ENCODE peak calls at places on chromosomes 11 and 22, in six cellular contexts. T is AG04449; K is heart right ventricle; O is fibroblast of lung; U is activated CD4-positive, alpha-beta T cell treated with anti-CD3 and anti-CD28 coated beads, Interleukin-2, amount 50 U/mL, for 1 hour; J is ELF-1. E is an unnamed sample.
A peak's percentile ranks its signal among the peaks of the same experiment; 100 is the strongest.

GRCh38 chr11:23569547-23569946 is 709.3 kb upstream of the CCDC179 start:
- DNase-seq in K (no peak), T (no peak), U (no peak), J (no peak), O (no peak), E (no peak)

GRCh38 chr22:25497269-25497668 is 67.2 kb upstream of the GRK3 start:
- DNase-seq in U (no peak), K (no peak), O (peak; percentile 46), T (no peak), J (no peak), E (peak; percentile 49)

GRCh38 chr11:86244063-86244521 is 461 bp upstream of the EED start:
- DNase-seq in U (peak; percentile 85), J (peak; percentile 92), T (no peak), K (peak; percentile 86), O (peak; percentile 84), E (peak; percentile 90)

GRCh38 chr11:123409456-123409801 is 20.6 kb upstream of the GRAMD1B start:
- DNase-seq in O (no peak), U (no peak), K (no peak), J (no peak), T (no peak), E (no peak)

GRCh38 chr11:7927635-7928034 is 3.4 kb downstream of the OR10A6 start:
- DNase-seq in O (no peak), T (no peak), J (no peak), U (no peak), K (no peak), E (peak; percentile 17)

GRCh38 chr11:18452927-18453326 is 2.7 kb upstream of the LDHAL6A start:
- DNase-seq in T (no peak), J (no peak), K (no peak), O (peak; percentile 28), U (no peak), E (no peak)

GRCh38 chr11:72119188-72119587 is 6.7 kb upstream of the ANAPC15 start:
- DNase-seq in U (no peak), T (no peak), J (no peak), O (no peak), K (no peak), E (no peak)

GRCh38 chr11:44814881-44815592 is 88.3 kb downstream of the TSPAN18 start:
- DNase-seq in O (peak; percentile 78), J (no peak), U (no peak), K (no peak), T (no peak), E (peak; percentile 51)

GRCh38 chr22:49017769-49018330 is 809.8 kb downstream of the BRD1 start:
- DNase-seq in J (peak; percentile 18), T (no peak), K (no peak), O (no peak), U (no peak), E (no peak)

GRCh38 chr22:48738204-48738980 is 1089.3 kb downstream of the BRD1 start:
- DNase-seq in T (no peak), O (no peak), U (no peak), J (no peak), K (no peak), E (no peak)

GRCh38 chr22:28594784-28595324 is 84.8 kb downstream of the TTC28 start:
- DNase-seq in J (no peak), K (no peak), O (peak; percentile 62), U (no peak), T (peak; percentile 31), E (peak; percentile 82)

GRCh38 chr11:8814209-8814922 is 96.6 kb upstream of the AKIP1 start:
- DNase-seq in K (no peak), O (peak; percentile 88), T (no peak), U (no peak), J (peak; percentile 53), E (no peak)

GRCh38 chr22:37172266-37173245 is 15.5 kb downstream of the C1QTNF6 start:
- DNase-seq in O (no peak), K (no peak), T (no peak), J (no peak), U (no peak), E (no peak)

GRCh38 chr22:27113211-27114030 is 456.0 kb downstream of the MIAT start:
- DNase-seq in T (peak; percentile 88), O (peak; percentile 99), J (peak; percentile 23), K (no peak), U (no peak), E (peak; percentile 96)

GRCh38 chr11:8709002-8709672 is 26.5 kb downstream of the RPL27A start:
- DNase-seq in T (peak; percentile 94), U (no peak), J (peak; percentile 80), K (peak; percentile 91), O (peak; percentile 98), E (peak; percentile 84)

GRCh38 chr22:31829505-31829904 is 75.7 kb downstream of the DEPDC5 start:
- DNase-seq in T (peak; percentile 60), O (peak; percentile 95), U (no peak), J (no peak), K (no peak), E (peak; percentile 83)

GRCh38 chr11:116132273-116132978 is 628.2 kb upstream of the CADM1 start:
- DNase-seq in K (no peak), O (no peak), T (no peak), U (no peak), J (no peak), E (no peak)

GRCh38 chr11:117424781-117425180 is 97.1 kb downstream of the CEP164 start:
- DNase-seq in K (no peak), O (no peak), T (no peak), J (no peak), U (no peak), E (peak; percentile 21)

GRCh38 chr11:11025087-11025486 is 167.2 kb upstream of the ZBED5 start:
- DNase-seq in K (no peak), U (no peak), T (no peak), O (peak; percentile 64), J (no peak), E (peak; percentile 44)

GRCh38 chr11:127345819-127346459 is 345.4 kb upstream of the KIRREL3 start:
- DNase-seq in U (peak; percentile 6), J (peak; percentile 57), T (no peak), K (peak; percentile 14), O (peak; percentile 10), E (peak; percentile 37)

GRCh38 chr11:2724114-2724513 is 24.3 kb upstream of the KCNQ1OT1 start:
- DNase-seq in K (no peak), O (no peak), J (no peak), T (no peak), U (no peak), E (no peak)

GRCh38 chr11:2309251-2310072 is 7.6 kb downstream of the TSPAN32 start:
- DNase-seq in K (no peak), U (no peak), J (no peak), T (no peak), O (no peak), E (no peak)

GRCh38 chr22:47282366-47282765 is 519.9 kb downstream of the TBC1D22A start:
- DNase-seq in O (no peak), U (no peak), K (no peak), J (no peak), T (no peak), E (no peak)

GRCh38 chr11:110463153-110463552 is 33.4 kb downstream of the FDX1 start:
- DNase-seq in K (peak; percentile 38), J (peak; percentile 60), U (no peak), T (no peak), O (peak; percentile 56), E (peak; percentile 79)

GRCh38 chr11:28110839-28111235 is 2.6 kb downstream of the METTL15 start:
- DNase-seq in U (no peak), O (peak; percentile 35), J (no peak), T (no peak), K (no peak), E (no peak)

GRCh38 chr11:2587132-2587930 is 112.5 kb downstream of the KCNQ1OT1 start:
- DNase-seq in K (peak; percentile 8), O (no peak), J (no peak), T (no peak), U (no peak), E (no peak)

GRCh38 chr11:2530855-2531200 is 86.0 kb downstream of the KCNQ1 start:
- DNase-seq in K (peak; percentile 8), O (no peak), T (no peak), J (no peak), U (no peak), E (no peak)

GRCh38 chr11:3169952-3170755 is 5.0 kb upstream of the OSBPL5 start:
- DNase-seq in K (no peak), O (no peak), U (no peak), J (no peak), T (no peak), E (no peak)

GRCh38 chr22:26502688-26503561 is 9.3 kb downstream of the TFIP11 start:
- DNase-seq in U (peak; percentile 41), O (peak; percentile 53), K (peak; percentile 25), J (peak; percentile 82), T (no peak), E (peak; percentile 61)

GRCh38 chr11:105609832-105610781 is at the start of gene GRIA4:
- DNase-seq in K (peak; percentile 9), O (peak; percentile 67), T (no peak), U (no peak), J (peak; percentile 60), E (peak; percentile 46)

GRCh38 chr11:118870396-118871343 is 13.0 kb upstream of the CXCR5 start:
- DNase-seq in K (peak; percentile 40), O (peak; percentile 10), U (no peak), T (no peak), J (peak; percentile 59), E (peak; percentile 42)

GRCh38 chr22:45210577-45211431 is 29.9 kb downstream of the KIAA0930 start:
- DNase-seq in T (peak; percentile 51), K (peak; percentile 13), O (no peak), J (no peak), U (no peak), E (no peak)

GRCh38 chr11:72721689-72722049 is 30.5 kb downstream of the ARAP1 start:
- DNase-seq in K (no peak), J (no peak), U (peak; percentile 30), O (no peak), T (no peak), E (peak; percentile 42)